ENCODE peak calls at places on chromosomes 11 and 22, in eight cellular contexts. One of them, this sample, is unnamed.

GRCh38 chr11:113202431-113202830 is 112.0 kb upstream of the TTC12 start:
- DNase-seq in fibroblast of the conjunctiva: no peak
- DNase-seq in NCI-H2029 treated with DMSO at 0.1 percent for 48 hours: no peak
- DNase-seq in tibial nerve: no peak
- DNase-seq in HS-5: no peak
- DNase-seq in CD8-positive, alpha-beta T cell: no peak
- DNase-seq in Ammon's horn: no peak
- DNase-seq in memory B cell: no peak
- DNase-seq in this sample: no peak

GRCh38 chr11:67572747-67573419 is 10.7 kb upstream of the GSTP1 start:
- DNase-seq in fibroblast of the conjunctiva: peak; percentile 35
- DNase-seq in NCI-H2029 treated with DMSO at 0.1 percent for 48 hours: no peak
- DNase-seq in tibial nerve: no peak
- DNase-seq in HS-5: no peak
- DNase-seq in CD8-positive, alpha-beta T cell: peak; percentile 29
- DNase-seq in Ammon's horn: peak; percentile 68
- DNase-seq in memory B cell: no peak
- DNase-seq in this sample: no peak

GRCh38 chr11:72703281-72704008 is 29.2 kb upstream of the PDE2A start:
- DNase-seq in fibroblast of the conjunctiva: peak; percentile 91
- DNase-seq in NCI-H2029 treated with DMSO at 0.1 percent for 48 hours: no peak
- DNase-seq in tibial nerve: peak; percentile 74
- DNase-seq in HS-5: no peak
- DNase-seq in CD8-positive, alpha-beta T cell: no peak
- DNase-seq in Ammon's horn: no peak
- DNase-seq in memory B cell: no peak
- DNase-seq in this sample: no peak

GRCh38 chr22:27110985-27111451 is 453.6 kb downstream of the MIAT start:
- DNase-seq in fibroblast of the conjunctiva: no peak
- DNase-seq in NCI-H2029 treated with DMSO at 0.1 percent for 48 hours: no peak
- DNase-seq in tibial nerve: no peak
- DNase-seq in HS-5: no peak
- DNase-seq in CD8-positive, alpha-beta T cell: no peak
- DNase-seq in Ammon's horn: no peak
- DNase-seq in memory B cell: no peak
- DNase-seq in this sample: no peak

GRCh38 chr11:113160652-113161051 is 153.7 kb upstream of the TTC12 start:
- DNase-seq in fibroblast of the conjunctiva: no peak
- DNase-seq in NCI-H2029 treated with DMSO at 0.1 percent for 48 hours: no peak
- DNase-seq in tibial nerve: no peak
- DNase-seq in HS-5: no peak
- DNase-seq in CD8-positive, alpha-beta T cell: no peak
- DNase-seq in Ammon's horn: no peak
- DNase-seq in memory B cell: no peak
- DNase-seq in this sample: no peak

GRCh38 chr11:69073445-69073844 is 24.7 kb downstream of the TPCN2 start:
- DNase-seq in fibroblast of the conjunctiva: no peak
- DNase-seq in NCI-H2029 treated with DMSO at 0.1 percent for 48 hours: no peak
- DNase-seq in tibial nerve: no peak
- DNase-seq in HS-5: no peak
- DNase-seq in CD8-positive, alpha-beta T cell: no peak
- DNase-seq in Ammon's horn: no peak
- DNase-seq in memory B cell: no peak
- DNase-seq in this sample: no peak

GRCh38 chr11:12868315-12869073 is 140.6 kb upstream of the RASSF10 start:
- DNase-seq in fibroblast of the conjunctiva: no peak
- DNase-seq in NCI-H2029 treated with DMSO at 0.1 percent for 48 hours: no peak
- DNase-seq in tibial nerve: no peak
- DNase-seq in HS-5: no peak
- DNase-seq in CD8-positive, alpha-beta T cell: no peak
- DNase-seq in Ammon's horn: no peak
- DNase-seq in memory B cell: no peak
- DNase-seq in this sample: no peak

GRCh38 chr11:65791719-65792213 is 4.9 kb downstream of the OVOL1 start:
- DNase-seq in fibroblast of the conjunctiva: no peak
- DNase-seq in NCI-H2029 treated with DMSO at 0.1 percent for 48 hours: peak; percentile 73
- DNase-seq in tibial nerve: no peak
- DNase-seq in HS-5: no peak
- DNase-seq in CD8-positive, alpha-beta T cell: peak; percentile 36
- DNase-seq in Ammon's horn: no peak
- DNase-seq in memory B cell: peak; percentile 48
- DNase-seq in this sample: no peak

This sample was measured in astrocyte of the cerebellum.